ENCODE peak calls at places on chromosomes 4 and X, in six cellular contexts. One of them, this sample, is unnamed.
A peak's percentile ranks its signal among the peaks of the same experiment; 100 is the strongest.

GRCh38 chr4:44487341-44487740 is 38.7 kb upstream of the KCTD8 start:
- DNase-seq in stromal cell of bone marrow: no peak
- DNase-seq in activated CD8-positive, alpha-beta memory T cell treated with anti-CD3 and anti-CD28 coated beads for 48 hours: no peak
- DNase-seq in activated T-helper 1 cell treated with anti-CD3 and anti-CD28 coated beads, Interleukin-2, amount 50 U/mL, for 16 hours: no peak
- DNase-seq in posterior cingulate gyrus: no peak
- DNase-seq in CD14-positive monocyte: no peak
- DNase-seq in this sample: no peak

GRCh38 chr4:113293043-113293560 is 243.6 kb downstream of the ANK2 start:
- DNase-seq in stromal cell of bone marrow: peak; percentile 78
- DNase-seq in activated CD8-positive, alpha-beta memory T cell treated with anti-CD3 and anti-CD28 coated beads for 48 hours: no peak
- DNase-seq in activated T-helper 1 cell treated with anti-CD3 and anti-CD28 coated beads, Interleukin-2, amount 50 U/mL, for 16 hours: no peak
- DNase-seq in posterior cingulate gyrus: no peak
- DNase-seq in CD14-positive monocyte: no peak
- DNase-seq in this sample: no peak

GRCh38 chrX:45761920-45762319 is 561.2 kb upstream of the DIPK2B start:
- DNase-seq in stromal cell of bone marrow: no peak
- DNase-seq in activated CD8-positive, alpha-beta memory T cell treated with anti-CD3 and anti-CD28 coated beads for 48 hours: no peak
- DNase-seq in activated T-helper 1 cell treated with anti-CD3 and anti-CD28 coated beads, Interleukin-2, amount 50 U/mL, for 16 hours: no peak
- DNase-seq in posterior cingulate gyrus: no peak
- DNase-seq in CD14-positive monocyte: no peak
- DNase-seq in this sample: no peak

GRCh38 chrX:52933976-52934703 is 24.2 kb downstream of the FAM156A start:
- DNase-seq in stromal cell of bone marrow: no peak
- DNase-seq in activated CD8-positive, alpha-beta memory T cell treated with anti-CD3 and anti-CD28 coated beads for 48 hours: no peak
- DNase-seq in activated T-helper 1 cell treated with anti-CD3 and anti-CD28 coated beads, Interleukin-2, amount 50 U/mL, for 16 hours: no peak
- DNase-seq in posterior cingulate gyrus: no peak
- DNase-seq in CD14-positive monocyte: no peak
- DNase-seq in this sample: no peak

GRCh38 chr4:89196056-89196674 is 84.8 kb downstream of the TIGD2 start:
- DNase-seq in stromal cell of bone marrow: no peak
- DNase-seq in activated CD8-positive, alpha-beta memory T cell treated with anti-CD3 and anti-CD28 coated beads for 48 hours: no peak
- DNase-seq in activated T-helper 1 cell treated with anti-CD3 and anti-CD28 coated beads, Interleukin-2, amount 50 U/mL, for 16 hours: no peak
- DNase-seq in posterior cingulate gyrus: no peak
- DNase-seq in CD14-positive monocyte: no peak
- DNase-seq in this sample: no peak

GRCh38 chr4:38177035-38177791 is 217.0 kb downstream of the PTTG2 start:
- DNase-seq in stromal cell of bone marrow: no peak
- DNase-seq in activated CD8-positive, alpha-beta memory T cell treated with anti-CD3 and anti-CD28 coated beads for 48 hours: peak; percentile 20
- DNase-seq in activated T-helper 1 cell treated with anti-CD3 and anti-CD28 coated beads, Interleukin-2, amount 50 U/mL, for 16 hours: peak; percentile 5
- DNase-seq in posterior cingulate gyrus: no peak
- DNase-seq in CD14-positive monocyte: no peak
- DNase-seq in this sample: peak; percentile 35

GRCh38 chr4:76943790-76944189 is 5.8 kb upstream of the SEPTIN11 start:
- DNase-seq in stromal cell of bone marrow: no peak
- DNase-seq in activated CD8-positive, alpha-beta memory T cell treated with anti-CD3 and anti-CD28 coated beads for 48 hours: no peak
- DNase-seq in activated T-helper 1 cell treated with anti-CD3 and anti-CD28 coated beads, Interleukin-2, amount 50 U/mL, for 16 hours: no peak
- DNase-seq in posterior cingulate gyrus: no peak
- DNase-seq in CD14-positive monocyte: no peak
- DNase-seq in this sample: no peak

GRCh38 chr4:148412460-148412859 is 29.8 kb downstream of the NR3C2 start:
- DNase-seq in stromal cell of bone marrow: no peak
- DNase-seq in activated CD8-positive, alpha-beta memory T cell treated with anti-CD3 and anti-CD28 coated beads for 48 hours: no peak
- DNase-seq in activated T-helper 1 cell treated with anti-CD3 and anti-CD28 coated beads, Interleukin-2, amount 50 U/mL, for 16 hours: no peak
- DNase-seq in posterior cingulate gyrus: no peak
- DNase-seq in CD14-positive monocyte: no peak
- DNase-seq in this sample: no peak

GRCh38 chr4:95304898-95305297 is 243.9 kb downstream of the UNC5C start:
- DNase-seq in stromal cell of bone marrow: no peak
- DNase-seq in activated CD8-positive, alpha-beta memory T cell treated with anti-CD3 and anti-CD28 coated beads for 48 hours: no peak
- DNase-seq in activated T-helper 1 cell treated with anti-CD3 and anti-CD28 coated beads, Interleukin-2, amount 50 U/mL, for 16 hours: no peak
- DNase-seq in posterior cingulate gyrus: no peak
- DNase-seq in CD14-positive monocyte: no peak
- DNase-seq in this sample: no peak

GRCh38 chr4:17619416-17620105 is 5.1 kb downstream of the MED28 start:
- DNase-seq in stromal cell of bone marrow: peak; percentile 19
- DNase-seq in activated CD8-positive, alpha-beta memory T cell treated with anti-CD3 and anti-CD28 coated beads for 48 hours: no peak
- DNase-seq in activated T-helper 1 cell treated with anti-CD3 and anti-CD28 coated beads, Interleukin-2, amount 50 U/mL, for 16 hours: no peak
- DNase-seq in posterior cingulate gyrus: no peak
- DNase-seq in CD14-positive monocyte: no peak
- DNase-seq in this sample: no peak

GRCh38 chr4:41882622-41883347 is 52.4 kb upstream of the TMEM33 start:
- DNase-seq in stromal cell of bone marrow: peak; percentile 6
- DNase-seq in activated CD8-positive, alpha-beta memory T cell treated with anti-CD3 and anti-CD28 coated beads for 48 hours: peak; percentile 36
- DNase-seq in activated T-helper 1 cell treated with anti-CD3 and anti-CD28 coated beads, Interleukin-2, amount 50 U/mL, for 16 hours: no peak
- DNase-seq in posterior cingulate gyrus: no peak
- DNase-seq in CD14-positive monocyte: no peak
- DNase-seq in this sample: peak; percentile 54

GRCh38 chr4:94757192-94758140 is at the start of gene BMPR1B:
- DNase-seq in stromal cell of bone marrow: peak; percentile 75
- DNase-seq in activated CD8-positive, alpha-beta memory T cell treated with anti-CD3 and anti-CD28 coated beads for 48 hours: no peak
- DNase-seq in activated T-helper 1 cell treated with anti-CD3 and anti-CD28 coated beads, Interleukin-2, amount 50 U/mL, for 16 hours: no peak
- DNase-seq in posterior cingulate gyrus: peak; percentile 14
- DNase-seq in CD14-positive monocyte: no peak
- DNase-seq in this sample: no peak

GRCh38 chr4:152206185-152206584 is 329.7 kb downstream of the FBXW7 start:
- DNase-seq in stromal cell of bone marrow: no peak
- DNase-seq in activated CD8-positive, alpha-beta memory T cell treated with anti-CD3 and anti-CD28 coated beads for 48 hours: no peak
- DNase-seq in activated T-helper 1 cell treated with anti-CD3 and anti-CD28 coated beads, Interleukin-2, amount 50 U/mL, for 16 hours: no peak
- DNase-seq in posterior cingulate gyrus: no peak
- DNase-seq in CD14-positive monocyte: no peak
- DNase-seq in this sample: no peak

GRCh38 chr4:163233321-163233720 is 66.6 kb upstream of the NAF1 start:
- DNase-seq in stromal cell of bone marrow: no peak
- DNase-seq in activated CD8-positive, alpha-beta memory T cell treated with anti-CD3 and anti-CD28 coated beads for 48 hours: no peak
- DNase-seq in activated T-helper 1 cell treated with anti-CD3 and anti-CD28 coated beads, Interleukin-2, amount 50 U/mL, for 16 hours: no peak
- DNase-seq in posterior cingulate gyrus: no peak
- DNase-seq in CD14-positive monocyte: no peak
- DNase-seq in this sample: no peak

GRCh38 chr4:92254767-92255442 is 48.9 kb upstream of the GRID2 start:
- DNase-seq in stromal cell of bone marrow: no peak
- DNase-seq in activated CD8-positive, alpha-beta memory T cell treated with anti-CD3 and anti-CD28 coated beads for 48 hours: no peak
- DNase-seq in activated T-helper 1 cell treated with anti-CD3 and anti-CD28 coated beads, Interleukin-2, amount 50 U/mL, for 16 hours: no peak
- DNase-seq in posterior cingulate gyrus: no peak
- DNase-seq in CD14-positive monocyte: no peak
- DNase-seq in this sample: no peak

GRCh38 chr4:2634014-2634413 is 97.6 kb downstream of the FAM193A start:
- DNase-seq in stromal cell of bone marrow: no peak
- DNase-seq in activated CD8-positive, alpha-beta memory T cell treated with anti-CD3 and anti-CD28 coated beads for 48 hours: no peak
- DNase-seq in activated T-helper 1 cell treated with anti-CD3 and anti-CD28 coated beads, Interleukin-2, amount 50 U/mL, for 16 hours: no peak
- DNase-seq in posterior cingulate gyrus: no peak
- DNase-seq in CD14-positive monocyte: no peak
- DNase-seq in this sample: no peak

GRCh38 chrX:134985479-134985878 is 5.3 kb upstream of the SMIM10 start:
- DNase-seq in stromal cell of bone marrow: no peak
- DNase-seq in activated CD8-positive, alpha-beta memory T cell treated with anti-CD3 and anti-CD28 coated beads for 48 hours: no peak
- DNase-seq in activated T-helper 1 cell treated with anti-CD3 and anti-CD28 coated beads, Interleukin-2, amount 50 U/mL, for 16 hours: no peak
- DNase-seq in posterior cingulate gyrus: no peak
- DNase-seq in CD14-positive monocyte: no peak
- DNase-seq in this sample: no peak

GRCh38 chrX:74527344-74527743 is 87.1 kb downstream of the RLIM start:
- DNase-seq in stromal cell of bone marrow: no peak
- DNase-seq in activated CD8-positive, alpha-beta memory T cell treated with anti-CD3 and anti-CD28 coated beads for 48 hours: no peak
- DNase-seq in activated T-helper 1 cell treated with anti-CD3 and anti-CD28 coated beads, Interleukin-2, amount 50 U/mL, for 16 hours: no peak
- DNase-seq in posterior cingulate gyrus: no peak
- DNase-seq in CD14-positive monocyte: no peak
- DNase-seq in this sample: no peak

GRCh38 chr4:8414377-8414776 is 26.1 kb downstream of the ACOX3 start:
- DNase-seq in stromal cell of bone marrow: no peak
- DNase-seq in activated CD8-positive, alpha-beta memory T cell treated with anti-CD3 and anti-CD28 coated beads for 48 hours: no peak
- DNase-seq in activated T-helper 1 cell treated with anti-CD3 and anti-CD28 coated beads, Interleukin-2, amount 50 U/mL, for 16 hours: no peak
- DNase-seq in posterior cingulate gyrus: no peak
- DNase-seq in CD14-positive monocyte: no peak
- DNase-seq in this sample: no peak

GRCh38 chrX:87634361-87634760 is 116.8 kb downstream of the KLHL4 start:
- DNase-seq in stromal cell of bone marrow: no peak
- DNase-seq in activated CD8-positive, alpha-beta memory T cell treated with anti-CD3 and anti-CD28 coated beads for 48 hours: no peak
- DNase-seq in activated T-helper 1 cell treated with anti-CD3 and anti-CD28 coated beads, Interleukin-2, amount 50 U/mL, for 16 hours: no peak
- DNase-seq in posterior cingulate gyrus: no peak
- DNase-seq in CD14-positive monocyte: no peak
- DNase-seq in this sample: no peak

This sample was measured in breast epithelium.